ENCODE peak calls at places on chromosomes 6 and 20, in six cellular contexts. O is neuronal stem cell, Z is H9, R is IMR-90, F is trophoblast cell, H is H1. G is an unnamed sample.

GRCh38 chr6:98833101-98834059 is 994 bp upstream of the POU3F2 start:
- DNase-seq in Z (peak; percentile 66), R (peak; percentile 16), H (no peak), F (peak; percentile 42), O (peak; percentile 61), G (peak; percentile 52)

GRCh38 chr20:62161347-62161746 is 17.8 kb downstream of the SS18L1 start:
- DNase-seq in O (no peak), F (no peak), H (no peak), R (peak; percentile 65), Z (no peak), G (no peak)

GRCh38 chr6:108114861-108115597 is 40.5 kb upstream of the OSTM1 start:
- DNase-seq in H (no peak), O (peak; percentile 65), R (peak; percentile 55), Z (peak; percentile 78), F (peak; percentile 54), G (peak; percentile 63)

GRCh38 chr6:148287979-148288378 is 54.7 kb upstream of the SASH1 start:
- DNase-seq in H (no peak), Z (no peak), R (no peak), F (peak; percentile 27), O (no peak), G (no peak)

GRCh38 chr6:130587778-130588520 is 222.1 kb downstream of the TMEM200A start:
- DNase-seq in H (no peak), R (peak; percentile 91), Z (no peak), O (no peak), F (no peak), G (peak; percentile 26)

GRCh38 chr6:32529697-32530429 is at the start of gene HLA-DRB5:
- DNase-seq in H (no peak), R (no peak), O (no peak), Z (no peak), F (peak; percentile 19), G (no peak)

GRCh38 chr6:154878866-154879491 is 116.1 kb upstream of the TIAM2 start:
- DNase-seq in Z (no peak), F (no peak), O (no peak), R (peak; percentile 69), H (no peak), G (no peak)

GRCh38 chr20:62143976-62144825 is 632 bp downstream of the SS18L1 start:
- DNase-seq in O (no peak), R (peak; percentile 60), F (peak; percentile 69), Z (peak; percentile 46), H (no peak), G (peak; percentile 78)

GRCh38 chr20:64165866-64166600 is 1.8 kb downstream of the MYT1 start:
- DNase-seq in R (no peak), Z (no peak), O (no peak), H (no peak), F (no peak), G (no peak)

GRCh38 chr20:53617791-53618489 is 24.3 kb upstream of the ZNF217 start:
- DNase-seq in O (no peak), R (no peak), F (no peak), H (no peak), Z (no peak), G (no peak)

GRCh38 chr6:27553123-27553904 is 80.4 kb upstream of the ZNF184 start:
- DNase-seq in F (peak; percentile 36), H (peak; percentile 73), Z (peak; percentile 81), O (no peak), R (peak; percentile 57), G (peak; percentile 51)

GRCh38 chr6:141956868-141957267 is 175.9 kb upstream of the GJE1 start:
- DNase-seq in H (no peak), R (no peak), O (no peak), F (peak; percentile 53), Z (no peak), G (no peak)

GRCh38 chr6:150766201-150766997 is 99.1 kb upstream of the MTHFD1L start:
- DNase-seq in R (no peak), Z (no peak), H (no peak), F (no peak), O (no peak), G (no peak)

GRCh38 chr6:30272032-30272431 is 54.7 kb upstream of the TRIM39 start:
- DNase-seq in O (no peak), H (no peak), Z (no peak), F (no peak), R (no peak), G (no peak)

GRCh38 chr20:36061754-36062153 is 92.8 kb upstream of the EPB41L1 start:
- DNase-seq in F (no peak), H (no peak), O (no peak), Z (no peak), R (no peak), G (no peak)

GRCh38 chr6:129590408-129591022 is 119.5 kb downstream of the ARHGAP18 start:
- DNase-seq in R (peak; percentile 99), Z (no peak), H (no peak), O (no peak), F (no peak), G (peak; percentile 67)

GRCh38 chr20:36854343-36855240 is 21.3 kb upstream of the TLDC2 start:
- DNase-seq in H (no peak), Z (no peak), F (no peak), O (no peak), R (peak; percentile 28), G (no peak)

GRCh38 chr6:76876922-76877553 is 586.3 kb downstream of the HTR1B start:
- DNase-seq in R (peak; percentile 12), Z (peak; percentile 84), F (peak; percentile 91), H (peak; percentile 75), O (peak; percentile 55), G (peak; percentile 77)

GRCh38 chr20:8527998-8528397 is 395.9 kb downstream of the PLCB1 start:
- DNase-seq in F (peak; percentile 18), R (peak; percentile 95), O (no peak), H (no peak), Z (no peak), G (peak; percentile 48)

GRCh38 chr20:17531537-17532025 is 402 bp upstream of the BFSP1 start:
- DNase-seq in R (no peak), H (no peak), O (no peak), F (no peak), Z (no peak), G (no peak)

GRCh38 chr20:39268566-39268965 is 306.4 kb downstream of the DHX35 start:
- DNase-seq in F (no peak), H (no peak), O (no peak), R (no peak), Z (no peak), G (no peak)

GRCh38 chr6:25628471-25629201 is 23.4 kb upstream of the SCGN start:
- DNase-seq in F (no peak), H (no peak), Z (no peak), R (no peak), O (no peak), G (no peak)

GRCh38 chr20:61891916-61892649 is 173.6 kb downstream of the TAF4 start:
- DNase-seq in R (no peak), H (no peak), F (no peak), O (no peak), Z (no peak), G (no peak)

GRCh38 chr20:19594896-19595295 is 163.2 kb upstream of the RIN2 start:
- DNase-seq in H (no peak), Z (no peak), R (no peak), F (no peak), O (no peak), G (no peak)

GRCh38 chr6:2944405-2945068 is 26.8 kb downstream of the SERPINB6 start:
- DNase-seq in O (no peak), H (no peak), R (no peak), F (no peak), Z (no peak), G (no peak)

GRCh38 chr20:1825492-1825891 is 69.7 kb upstream of the SIRPA start:
- DNase-seq in H (no peak), Z (no peak), O (no peak), F (peak; percentile 66), R (peak; percentile 87), G (no peak)

GRCh38 chr6:133837801-133838349 is 51.0 kb upstream of the TCF21 start:
- DNase-seq in H (peak; percentile 87), F (peak; percentile 69), Z (peak; percentile 91), R (no peak), O (peak; percentile 46), G (peak; percentile 52)

GRCh38 chr20:9035129-9035528 is 33.8 kb upstream of the PLCB4 start:
- DNase-seq in Z (no peak), F (peak; percentile 2), R (peak; percentile 94), H (no peak), O (no peak), G (peak; percentile 88)

GRCh38 chr6:154638369-154638768 is 94.8 kb upstream of the SCAF8 start:
- DNase-seq in Z (no peak), O (no peak), H (no peak), R (peak; percentile 33), F (no peak), G (no peak)

GRCh38 chr6:41577865-41578713 is 31.9 kb downstream of the FOXP4 start:
- DNase-seq in Z (peak; percentile 87), F (no peak), O (peak; percentile 89), H (no peak), R (peak; percentile 51), G (peak; percentile 70)

GRCh38 chr6:99514089-99514488 is 1.1 kb downstream of the USP45 start:
- DNase-seq in H (no peak), F (no peak), O (no peak), R (peak; percentile 15), Z (no peak), G (peak; percentile 22)

DNA sequence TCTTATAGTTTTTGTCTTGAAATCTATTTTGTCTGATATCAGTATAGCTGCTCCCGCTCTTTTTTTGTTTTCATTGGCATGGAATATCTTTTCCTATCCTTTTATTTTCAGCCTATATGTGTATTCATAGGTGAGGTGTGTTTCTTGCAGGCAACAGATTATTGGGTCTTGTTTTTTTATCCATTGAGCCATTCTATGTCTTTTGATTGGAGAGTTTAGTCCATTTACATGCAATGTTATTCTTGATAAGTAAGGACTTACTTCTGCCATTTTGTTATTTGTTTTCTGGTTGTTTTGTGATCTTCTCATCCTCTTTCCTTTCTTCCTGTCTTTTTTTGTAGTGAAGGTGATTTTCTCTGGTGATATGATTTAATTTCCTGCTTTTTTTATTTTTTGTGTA is 24.0 kb upstream of the GRM4 start:
- DNase-seq in F (no peak), Z (no peak), H (no peak), R (no peak), O (no peak), G (no peak)
- H3K14ac ChIP-seq in F (no peak overlapping the region), Z (no peak overlapping the region), H (no peak overlapping the region), R (no peak overlapping the region), O (no peak overlapping the region), G (no peak overlapping the region)

GRCh38 chr20:24618739-24619138 is 149.3 kb downstream of the SYNDIG1 start:
- DNase-seq in F (no peak), H (no peak), R (no peak), Z (no peak), O (no peak), G (no peak)
- H3K14ac ChIP-seq in F (no peak overlapping the region), H (no peak overlapping the region), R (no peak overlapping the region), Z (no peak overlapping the region), O (no peak overlapping the region), G (no peak overlapping the region)

DNA sequence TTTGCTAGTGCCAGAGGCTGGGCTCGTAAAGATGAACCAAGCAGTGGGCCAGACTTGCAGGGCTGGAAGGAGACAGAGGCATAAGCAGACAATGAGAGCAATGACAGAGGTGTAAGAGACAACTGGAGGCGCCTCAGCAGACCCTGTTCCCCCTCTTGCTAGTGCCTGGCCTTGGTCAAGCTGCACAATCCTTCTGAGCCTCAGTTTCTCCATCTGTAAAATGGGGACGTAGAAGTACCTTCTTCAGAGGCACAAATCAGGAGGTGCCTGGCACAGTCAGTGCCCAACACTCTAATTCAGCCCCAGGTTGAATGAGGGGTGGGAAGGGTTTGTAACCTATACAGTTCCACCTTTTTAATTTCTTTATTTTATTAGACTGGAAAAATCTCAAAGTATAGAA is 23.2 kb downstream of the BPIFB1 start:
- DNase-seq in R (no peak), F (no peak), O (no peak), Z (no peak), H (no peak), G (no peak)
- H3K14ac ChIP-seq in R (no peak overlapping the region), F (no peak overlapping the region), O (no peak overlapping the region), Z (no peak overlapping the region), H (no peak overlapping the region), G (no peak overlapping the region)

GRCh38 chr6:120826253-120826652 is 508.0 kb downstream of the TBC1D32 start:
- DNase-seq in H (no peak), O (peak; percentile 26), R (no peak), F (peak; percentile 81), Z (peak; percentile 43), G (peak; percentile 4)
- H3K14ac ChIP-seq in H (no peak overlapping the region), O (no peak overlapping the region), R (no peak overlapping the region), F (no peak overlapping the region), Z (no peak overlapping the region), G (no peak overlapping the region)

G was measured in mesenchymal stem cell.